ENCODE peak calls at places on chromosomes 4 and X, in nine cellular contexts. X, F, Z, S, U, C, B, Y and K are unnamed samples.
A peak's percentile ranks its signal among the peaks of the same experiment; 100 is the strongest.

GRCh38 chr4:173517781-173518371 is 12.2 kb downstream of the HAND2 start:
- DNase-seq in X (no peak), F (no peak), Z (no peak), S (no peak), U (no peak), C (no peak), B (no peak), Y (peak; percentile 82), K (no peak)

GRCh38 chrX:40392599-40392998 is 188.2 kb upstream of the ATP6AP2 start:
- DNase-seq in X (no peak), F (no peak), Z (no peak), S (no peak), U (no peak), C (no peak), B (no peak), Y (no peak), K (no peak)

GRCh38 chr4:577499-578450 is 1.7 kb upstream of the TMEM271 start:
- DNase-seq in X (peak; percentile 62), F (no peak), Z (peak; percentile 29), S (no peak), U (no peak), C (no peak), B (peak; percentile 2), Y (peak; percentile 8), K (peak; percentile 68)

GRCh38 chr4:10417720-10418119 is 39.5 kb downstream of the ZNF518B start:
- DNase-seq in X (no peak), F (no peak), Z (no peak), S (no peak), U (no peak), C (no peak), B (no peak), Y (no peak), K (no peak)

GRCh38 chr4:99323761-99324160 is 2.6 kb upstream of the ADH1B start:
- DNase-seq in X (no peak), F (peak; percentile 74), Z (no peak), S (no peak), U (no peak), C (no peak), B (no peak), Y (peak; percentile 92), K (peak; percentile 86)

GRCh38 chr4:38071801-38072567 is 111.8 kb downstream of the PTTG2 start:
- DNase-seq in X (no peak), F (no peak), Z (peak; percentile 23), S (no peak), U (peak; percentile 63), C (no peak), B (no peak), Y (peak; percentile 67), K (peak; percentile 47)

GRCh38 chrX:21745756-21746155 is 12.2 kb downstream of the SMPX start:
- DNase-seq in X (no peak), F (peak; percentile 15), Z (no peak), S (no peak), U (no peak), C (no peak), B (peak; percentile 29), Y (peak; percentile 27), K (peak; percentile 47)

GRCh38 chr4:80307183-80307735 is 28.3 kb upstream of the CFAP299 start:
- DNase-seq in X (no peak), F (no peak), Z (peak; percentile 78), S (no peak), U (no peak), C (peak; percentile 32), B (peak; percentile 46), Y (peak; percentile 40), K (no peak)

GRCh38 chr4:102007959-102008425 is 217.5 kb downstream of the BANK1 start:
- DNase-seq in X (no peak), F (no peak), Z (no peak), S (no peak), U (no peak), C (no peak), B (no peak), Y (no peak), K (no peak)

GRCh38 chr4:101136373-101137370 is 210.7 kb downstream of the PPP3CA start:
- DNase-seq in X (no peak), F (no peak), Z (peak; percentile 26), S (no peak), U (no peak), C (no peak), B (no peak), Y (no peak), K (no peak)

GRCh38 chr4:121758896-121759568 is 5.9 kb downstream of the SMIM43 start:
- DNase-seq in X (no peak), F (no peak), Z (peak; percentile 74), S (no peak), U (no peak), C (no peak), B (no peak), Y (peak; percentile 49), K (peak; percentile 57)

GRCh38 chrX:54825716-54826428 is 18.3 kb downstream of the MAGED2 start:
- DNase-seq in X (no peak), F (no peak), Z (peak; percentile 77), S (no peak), U (no peak), C (no peak), B (no peak), Y (no peak), K (no peak)

GRCh38 chrX:17057209-17057608 is 110.8 kb downstream of the REPS2 start:
- DNase-seq in X (no peak), F (no peak), Z (no peak), S (no peak), U (no peak), C (no peak), B (no peak), Y (no peak), K (no peak)

GRCh38 chr4:184851200-184851541 is 25.4 kb upstream of the ACSL1 start:
- DNase-seq in X (no peak), F (peak; percentile 33), Z (peak; percentile 27), S (no peak), U (no peak), C (no peak), B (no peak), Y (peak; percentile 66), K (peak; percentile 85)

GRCh38 chrX:77160301-77160700 is 286.9 kb upstream of the FGF16 start:
- DNase-seq in X (peak; percentile 31), F (no peak), Z (no peak), S (no peak), U (no peak), C (no peak), B (no peak), Y (no peak), K (no peak)

GRCh38 chr4:79935264-79935663 is 137.8 kb downstream of the ANTXR2 start:
- DNase-seq in X (no peak), F (no peak), Z (no peak), S (no peak), U (no peak), C (no peak), B (no peak), Y (no peak), K (no peak)

GRCh38 chrX:75986980-75987379 is 185.9 kb upstream of the PBDC1 start:
- DNase-seq in X (no peak), F (no peak), Z (no peak), S (no peak), U (no peak), C (no peak), B (no peak), Y (no peak), K (no peak)

DNA sequence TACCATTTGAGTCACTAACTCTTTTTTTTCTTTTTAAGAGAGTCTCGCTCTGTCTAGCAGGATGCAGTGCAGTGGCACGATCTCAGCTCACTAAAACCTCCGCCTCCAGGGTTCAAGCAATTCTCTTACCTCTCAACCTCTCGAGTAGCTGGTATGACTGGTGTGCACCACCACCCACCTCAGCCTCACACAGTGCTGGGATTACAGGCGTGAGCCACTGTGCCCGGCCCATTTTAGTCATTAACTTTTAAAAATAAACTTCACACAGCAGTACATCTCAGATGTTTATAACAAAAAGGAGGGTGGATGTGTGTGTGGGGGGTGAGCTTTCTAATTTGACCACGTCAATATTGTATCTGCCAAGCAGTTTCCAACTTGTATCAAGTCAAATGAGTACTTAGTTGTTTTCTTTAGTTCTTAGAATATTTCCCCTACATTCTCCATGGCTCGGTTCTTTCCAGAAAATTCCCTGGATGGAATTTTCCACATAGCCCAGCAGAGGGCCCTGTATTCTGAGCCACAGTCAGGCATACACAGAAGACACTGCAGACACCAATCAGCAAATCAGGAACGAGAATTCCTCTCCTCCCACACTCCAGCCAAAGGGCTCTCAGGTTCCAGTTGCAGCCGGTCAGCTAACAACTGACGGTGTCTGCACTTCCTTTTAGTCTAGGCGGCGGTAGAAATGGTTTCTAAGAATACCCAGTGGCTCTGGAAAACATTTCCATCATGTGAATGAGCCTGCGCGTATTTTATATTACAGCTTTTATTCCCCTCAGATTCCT is 20.1 kb upstream of the ARAF start:
- DNase-seq in X (no peak), F (peak; percentile 75), Z (peak; percentile 80), S (no peak), U (peak; percentile 68), C (peak; percentile 76), B (peak; percentile 91), Y (peak; percentile 94), K (peak; percentile 84)
- TF ChIP-seq CTCF in X (peak; percentile 35), F (no peak), Z (peak; percentile 55), S (peak; percentile 73), U (peak; percentile 53), C (peak; percentile 62), B (peak; percentile 62), Y (peak; percentile 55), K (peak; percentile 47)

GRCh38 chrX:20348139-20348538 is 81.4 kb upstream of the RPS6KA3 start:
- DNase-seq in X (no peak), F (no peak), Z (no peak), S (no peak), U (no peak), C (no peak), B (no peak), Y (no peak), K (no peak)
- TF ChIP-seq CTCF in X (no peak), F (no peak), Z (no peak), S (no peak), U (no peak), C (no peak), B (no peak), Y (no peak), K (no peak)

DNA sequence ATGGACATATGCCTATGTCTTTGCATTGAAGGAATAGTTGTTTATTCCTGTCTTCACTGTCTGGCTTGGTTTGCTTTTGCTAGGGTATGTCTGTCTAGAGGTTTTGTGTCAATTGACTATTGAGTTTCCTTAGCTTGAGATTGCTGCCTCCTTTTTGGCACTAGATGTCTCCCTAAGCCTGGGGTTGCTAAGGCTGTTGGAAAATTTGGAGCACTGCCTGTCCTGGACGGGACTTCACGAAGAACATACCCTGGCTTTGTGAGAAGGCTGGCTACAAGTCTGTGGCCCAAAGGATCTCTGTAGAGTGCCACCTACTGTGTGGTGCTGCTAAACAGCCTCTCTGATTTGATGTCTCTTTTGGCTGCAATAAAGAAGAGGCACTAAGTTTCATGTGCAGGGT is 183.8 kb upstream of the NUDT10 start:
- DNase-seq in X (no peak), F (no peak), Z (peak; percentile 8), S (no peak), U (no peak), C (no peak), B (no peak), Y (peak; percentile 2), K (peak; percentile 1)
- TF ChIP-seq CTCF in X (no peak), F (no peak), Z (no peak), S (peak; percentile 51), U (no peak), C (peak; percentile 15), B (no peak), Y (no peak), K (no peak)

DNA sequence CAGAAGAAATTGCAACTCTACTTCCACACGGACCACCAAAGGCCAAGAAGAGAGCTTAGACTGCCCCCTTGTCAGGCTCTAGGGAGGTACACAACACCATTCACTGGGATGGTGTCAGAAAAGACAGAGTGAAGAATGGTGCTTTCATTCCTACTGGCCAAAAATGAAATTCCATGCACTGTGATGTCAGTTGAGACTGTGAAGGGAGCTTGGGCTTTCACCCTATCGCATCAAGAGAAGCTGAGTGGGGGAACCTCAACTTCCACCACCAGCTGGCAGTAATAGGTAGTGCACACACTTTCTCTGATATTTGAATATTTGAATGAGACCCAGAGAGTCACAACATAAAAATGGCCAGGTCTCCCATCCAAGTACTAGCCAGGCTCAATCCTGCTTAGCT is 65.9 kb downstream of the ZNF711 start:
- DNase-seq in X (no peak), F (no peak), Z (no peak), S (no peak), U (no peak), C (no peak), B (no peak), Y (no peak), K (no peak)
- TF ChIP-seq CTCF in X (no peak), F (no peak), Z (no peak), S (peak; percentile 24), U (no peak), C (no peak), B (no peak), Y (no peak), K (no peak)